ENCODE peak calls at places on chromosome X, in five cellular contexts. Z is K562, R is HCT116, U is SK-N-SH, V is GM12878. M is an unnamed sample.

GRCh38 chrX:136708348-136708747 is 60.4 kb downstream of the CD40LG start:
- DNase-seq in Z (peak), R (no peak), U (peak), V (no peak), M (peak)

GRCh38 chrX:17154001-17154400 is 207.5 kb downstream of the REPS2 start:
- DNase-seq in Z (no peak), R (no peak), U (no peak), V (no peak), M (no peak)

GRCh38 chrX:40922307-40922706 is 162.9 kb upstream of the USP9X start:
- DNase-seq in Z (peak), R (peak), U (peak), V (no peak), M (peak)

GRCh38 chrX:37679888-37680287 is 5.7 kb upstream of the XK start:
- DNase-seq in Z (peak), R (no peak), U (no peak), V (no peak), M (no peak)

GRCh38 chrX:3806630-3807029 is 93.2 kb upstream of the PRKX start:
- DNase-seq in Z (no peak), R (no peak), U (peak), V (no peak), M (no peak)

GRCh38 chrX:11899091-11899490 is 141.1 kb downstream of the MSL3 start:
- DNase-seq in Z (no peak), R (no peak), U (no peak), V (no peak), M (peak)

GRCh38 chrX:1246816-1247215 is 21.8 kb upstream of the CSF2RA start:
- DNase-seq in Z (peak), R (peak), U (peak), V (peak), M (peak)

GRCh38 chrX:155747520-155747919 is 133.6 kb upstream of the VAMP7 start:
- DNase-seq in Z (no peak), R (no peak), U (no peak), V (no peak), M (peak)

GRCh38 chrX:56233682-56234081 is 1.5 kb downstream of the KLF8 start:
- DNase-seq in Z (no peak), R (peak), U (no peak), V (peak), M (no peak)

GRCh38 chrX:24870143-24870542 is 145.6 kb downstream of the ARX start:
- DNase-seq in Z (no peak), R (no peak), U (no peak), V (no peak), M (no peak)

GRCh38 chrX:96314974-96315373 is 369.7 kb upstream of the DIAPH2 start:
- DNase-seq in Z (no peak), R (no peak), U (no peak), V (no peak), M (peak)

GRCh38 chrX:73561791-73562190 is 1.2 kb upstream of the CHIC1 start:
- DNase-seq in Z (no peak), R (no peak), U (no peak), V (no peak), M (no peak)

GRCh38 chrX:136141569-136141968 is 5.8 kb upstream of the FHL1 start:
- DNase-seq in Z (no peak), R (no peak), U (no peak), V (no peak), M (no peak)

GRCh38 chrX:106891762-106892161 is 11.4 kb downstream of the RIPPLY1 start:
- DNase-seq in Z (no peak), R (no peak), U (no peak), V (no peak), M (no peak)

GRCh38 chrX:132909643-132910042 is 48.8 kb downstream of the HS6ST2 start:
- DNase-seq in Z (no peak), R (no peak), U (no peak), V (no peak), M (no peak)

GRCh38 chrX:35919536-35920309 is at the start of gene CFAP47:
- DNase-seq in Z (no peak), R (no peak), U (peak), V (no peak), M (no peak)

GRCh38 chrX:10286195-10286594 is 129.4 kb downstream of the CLCN4 start:
- DNase-seq in Z (no peak), R (no peak), U (peak), V (no peak), M (no peak)

GRCh38 chrX:123803331-123803983 is 56.4 kb upstream of the XIAP start:
- DNase-seq in Z (peak), R (peak), U (peak), V (no peak), M (peak)

GRCh38 chrX:107396235-107396634 is 53.2 kb upstream of the FRMPD3 start:
- DNase-seq in Z (no peak), R (no peak), U (no peak), V (no peak), M (no peak)

GRCh38 chrX:347351-348117 is 28.9 kb upstream of the GTPBP6 start:
- DNase-seq in Z (no peak), R (no peak), U (no peak), V (no peak), M (no peak)

GRCh38 chrX:20118065-20118824 is 1.5 kb upstream of the MAP7D2 start:
- DNase-seq in Z (no peak), R (no peak), U (no peak), V (no peak), M (no peak)

GRCh38 chrX:41303013-41303412 is 30.9 kb upstream of the DDX3X start:
- DNase-seq in Z (no peak), R (no peak), U (no peak), V (no peak), M (no peak)

GRCh38 chrX:275967-276587 is 5.1 kb upstream of the PLCXD1 start:
- DNase-seq in Z (peak), R (peak), U (peak), V (no peak), M (no peak)

GRCh38 chrX:55489315-55490009 is at the start of gene USP51:
- DNase-seq in Z (peak), R (no peak), U (peak), V (peak), M (peak)

DNA sequence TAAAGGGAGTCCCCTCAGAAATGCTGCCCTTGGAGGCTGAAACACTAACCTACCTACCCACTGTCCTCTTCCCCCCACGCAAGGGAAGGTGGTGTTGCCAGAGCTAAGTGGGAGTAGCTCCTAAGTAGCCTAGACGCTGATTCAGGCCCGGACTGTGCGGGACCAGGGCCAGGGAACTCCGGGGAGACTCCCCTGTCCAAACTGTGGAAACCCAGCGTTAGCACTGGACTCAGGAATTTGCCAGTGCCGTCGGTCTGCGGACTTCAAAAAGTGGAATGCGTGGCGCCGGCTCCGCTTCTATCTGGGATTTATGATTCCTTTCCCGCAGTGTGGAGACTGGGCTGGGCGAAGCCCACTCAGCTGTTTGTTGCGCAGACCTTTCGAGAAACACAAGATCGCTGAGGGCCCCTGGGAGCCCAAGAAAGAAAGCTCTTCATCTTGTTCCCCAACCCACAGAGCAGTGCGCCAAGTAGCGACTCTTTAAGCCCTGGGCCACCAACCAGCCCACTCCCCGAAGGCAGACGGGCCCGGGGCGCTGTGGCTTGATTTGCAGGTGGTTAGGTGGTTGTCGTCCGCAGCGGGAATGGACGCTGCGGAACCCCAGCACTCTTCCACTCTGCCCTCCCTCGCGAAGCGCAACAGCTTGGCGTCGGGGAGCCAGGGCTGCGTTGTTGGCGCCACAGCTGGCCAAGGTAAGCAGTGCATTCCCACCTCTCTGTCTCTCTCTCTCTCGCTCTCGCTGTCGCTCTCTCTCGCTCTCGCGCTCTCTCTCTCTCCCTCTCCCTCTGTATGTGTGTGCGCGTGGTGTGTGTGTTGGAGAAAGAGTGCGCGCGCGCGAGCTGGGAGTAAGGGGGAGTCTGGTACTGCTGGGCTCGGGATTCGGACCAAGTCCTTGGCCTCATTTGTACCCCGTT is 2.0 kb downstream of the TMEM255A start:
- DNase-seq in Z (no peak), R (peak), U (peak), V (peak), M (peak)
- TF ChIP-seq MAX in Z (no peak), R (peak), U (no peak), V (peak), M (no peak)

GRCh38 chrX:47190445-47191269 is 3.0 kb upstream of the UBA1 start:
- DNase-seq in Z (peak), R (peak), U (peak), V (peak), M (peak)
- H3K9ac ChIP-seq in Z (peak), R (peak), U (peak), V (peak), M (peak)

DNA sequence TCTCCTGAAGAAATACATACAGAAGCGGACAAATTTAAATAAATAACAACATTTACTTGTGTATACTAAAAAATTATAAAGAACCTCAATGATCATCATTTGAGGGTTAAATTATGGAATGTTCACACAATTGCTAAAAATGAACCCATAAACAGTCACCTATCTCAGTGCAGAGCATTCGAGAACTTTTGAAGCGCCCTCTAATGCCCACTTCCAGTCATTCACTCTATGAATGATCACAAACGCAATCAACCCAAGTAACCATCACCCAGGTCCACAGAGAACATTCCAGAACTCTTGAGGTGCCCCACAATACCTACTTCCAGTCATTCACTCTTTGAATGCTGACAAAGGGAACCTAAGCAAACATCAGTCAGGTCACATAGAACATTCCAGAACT is 103.5 kb upstream of the PLAC1 start:
- DNase-seq in Z (no peak), R (no peak), U (peak), V (no peak), M (no peak)
- TF ChIP-seq MAX in Z (no peak), R (no peak), U (no peak), V (no peak), M (no peak)

DNA sequence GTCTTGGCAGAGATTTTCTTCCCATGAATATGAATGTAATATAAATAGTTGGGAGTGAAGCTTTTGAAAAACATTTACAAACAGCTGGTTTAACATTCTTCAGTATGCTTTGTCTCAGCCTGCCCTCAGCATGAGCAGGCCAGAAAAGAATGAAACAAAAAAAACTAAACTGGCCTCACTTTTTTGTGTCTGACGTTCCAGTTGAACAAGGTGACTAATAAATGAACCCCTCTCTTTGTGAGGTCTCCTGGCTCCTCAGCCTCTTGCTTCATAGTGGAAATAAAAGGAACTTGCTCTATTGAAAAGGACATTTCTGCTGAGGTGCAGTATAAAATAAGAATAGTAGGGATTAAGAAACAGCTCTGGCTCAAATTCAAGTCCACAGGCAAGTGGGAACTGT is 9.4 kb downstream of the CHST7 start:
- DNase-seq in Z (no peak), R (no peak), U (no peak), V (no peak), M (peak)
- H3K9ac ChIP-seq in Z (no peak), R (peak), U (peak), V (no peak), M (peak)

DNA sequence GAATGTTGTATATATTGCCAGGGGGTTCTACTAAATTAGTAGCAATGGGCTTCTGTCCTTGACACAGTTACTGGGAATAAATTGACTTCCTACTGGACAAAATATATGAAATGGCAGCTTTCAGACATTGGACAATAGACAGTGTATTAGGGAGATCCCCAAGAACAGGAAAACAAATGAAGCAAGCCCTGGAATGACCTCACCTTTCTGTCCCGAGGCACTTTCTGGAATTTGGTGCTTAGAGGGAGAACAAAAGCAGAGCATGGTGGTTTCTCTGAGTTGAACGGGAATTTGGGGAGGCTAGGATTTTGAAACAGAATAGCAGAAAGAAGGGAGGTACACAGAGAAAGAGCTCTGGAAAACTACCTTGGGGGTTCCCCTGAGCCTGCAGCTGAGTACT is 187.7 kb upstream of the MAGEB2 start:
- DNase-seq in Z (no peak), R (no peak), U (no peak), V (no peak), M (peak)
- TF ChIP-seq MAX in Z (no peak), R (no peak), U (no peak), V (no peak), M (no peak)

GRCh38 chrX:72122621-72123275 is 9.0 kb downstream of the RTL5 start:
- DNase-seq in Z (no peak), R (no peak), U (no peak), V (no peak), M (no peak)
- H3K9ac ChIP-seq in Z (no peak), R (no peak), U (no peak), V (no peak), M (no peak)

GRCh38 chrX:8755813-8756212 is 23.9 kb upstream of the ANOS1 start:
- DNase-seq in Z (no peak), R (no peak), U (no peak), V (no peak), M (no peak)

GRCh38 chrX:8749697-8750096 is 17.8 kb upstream of the ANOS1 start:
- DNase-seq in Z (no peak), R (no peak), U (no peak), V (no peak), M (no peak)

GRCh38 chrX:8760021-8760420 is 28.1 kb upstream of the ANOS1 start:
- DNase-seq in Z (no peak), R (no peak), U (no peak), V (no peak), M (no peak)

GRCh38 chrX:8755116-8755515 is 23.2 kb upstream of the ANOS1 start:
- DNase-seq in Z (peak), R (no peak), U (no peak), V (no peak), M (no peak)
- TF ChIP-seq MAX in Z (no peak), R (no peak), U (no peak), V (no peak), M (no peak)

M was measured in endothelial cell of umbilical vein.